ENCODE peak calls at places on chromosomes 4 and X, in eight cellular contexts. L, C, G, R, K, Y, I and U are unnamed samples.

GRCh38 chrX:133188631-133189030 is 29.5 kb downstream of the TFDP3 start:
- DNase-seq in L (no peak), C (no peak), G (no peak), R (no peak), K (no peak), Y (no peak), I (no peak), U (no peak)

GRCh38 chrX:119745283-119745848 is 13.0 kb upstream of the SOWAHD start:
- DNase-seq in L (no peak), C (no peak), G (no peak), R (peak), K (peak), Y (no peak), I (no peak), U (no peak)

GRCh38 chr4:144621681-144622080 is 24.3 kb upstream of the HHIP start:
- DNase-seq in L (no peak), C (no peak), G (no peak), R (no peak), K (no peak), Y (no peak), I (no peak), U (no peak)

GRCh38 chr4:39118034-39118658 is 56.1 kb downstream of the KLHL5 start:
- DNase-seq in L (no peak), C (peak), G (no peak), R (no peak), K (no peak), Y (peak), I (no peak), U (no peak)

GRCh38 chrX:17735396-17735795 is 1.9 kb upstream of the SCML1 start:
- DNase-seq in L (no peak), C (no peak), G (no peak), R (no peak), K (no peak), Y (no peak), I (no peak), U (no peak)

GRCh38 chr4:186699298-186699697 is 24.4 kb downstream of the FAT1 start:
- DNase-seq in L (no peak), C (peak), G (no peak), R (peak), K (no peak), Y (no peak), I (no peak), U (no peak)

GRCh38 chr4:48247142-48247877 is 22.3 kb downstream of the TEC start:
- DNase-seq in L (no peak), C (peak), G (no peak), R (peak), K (peak), Y (no peak), I (no peak), U (no peak)

GRCh38 chrX:121307441-121307840 is 260.0 kb downstream of the GLUD2 start:
- DNase-seq in L (no peak), C (peak), G (no peak), R (no peak), K (no peak), Y (no peak), I (no peak), U (no peak)

GRCh38 chrX:76279007-76279406 is 106.1 kb downstream of the PBDC1 start:
- DNase-seq in L (peak), C (peak), G (no peak), R (peak), K (peak), Y (peak), I (peak), U (no peak)

GRCh38 chr4:102318526-102318925 is 26.8 kb downstream of the SLC39A8 start:
- DNase-seq in L (no peak), C (no peak), G (no peak), R (peak), K (no peak), Y (no peak), I (no peak), U (no peak)

GRCh38 chrX:112450810-112451209 is 228.9 kb downstream of the LHFPL1 start:
- DNase-seq in L (no peak), C (no peak), G (no peak), R (no peak), K (peak), Y (no peak), I (no peak), U (no peak)

GRCh38 chr4:101420661-101421060 is 73.3 kb upstream of the PPP3CA start:
- DNase-seq in L (no peak), C (peak), G (no peak), R (peak), K (no peak), Y (no peak), I (no peak), U (no peak)

GRCh38 chr4:152462715-152463114 is 73.2 kb downstream of the FBXW7 start:
- DNase-seq in L (no peak), C (peak), G (no peak), R (no peak), K (no peak), Y (no peak), I (no peak), U (no peak)

GRCh38 chrX:138748480-138748879 is 37.0 kb upstream of the FGF13 start:
- DNase-seq in L (no peak), C (peak), G (no peak), R (peak), K (peak), Y (no peak), I (no peak), U (no peak)